ENCODE peak calls at places on chromosomes 12 and 14, in six cellular contexts. X is dorsolateral prefrontal cortex, U is A673, H is AG04450, E is heart left ventricle, C is K562. S is an unnamed sample.

GRCh38 chr14:90626550-90626949 is 189.7 kb downstream of the TTC7B start:
- DNase-seq in C (no peak), E (peak), H (no peak), U (no peak), X (no peak), S (no peak)

GRCh38 chr12:104243551-104243950 is 28.0 kb downstream of the TXNRD1 start:
- DNase-seq in X (no peak), E (no peak), C (no peak), H (no peak), U (no peak), S (no peak)

GRCh38 chr12:131928080-131928764 is 854 bp upstream of the PUS1 start:
- DNase-seq in H (no peak), C (peak), E (no peak), X (no peak), U (no peak), S (no peak)

GRCh38 chr12:45546545-45546944 is 183.0 kb upstream of the ARID2 start:
- DNase-seq in E (no peak), H (no peak), C (no peak), U (no peak), X (no peak), S (no peak)

GRCh38 chr12:14387472-14387871 is 22.0 kb downstream of the ATF7IP start:
- DNase-seq in C (no peak), X (no peak), H (no peak), E (no peak), U (no peak), S (no peak)

GRCh38 chr14:95023886-95024285 is 133.4 kb downstream of the DICER1 start:
- DNase-seq in E (no peak), X (no peak), C (no peak), H (no peak), U (no peak), S (peak)

GRCh38 chr14:93742761-93743160 is 45.5 kb downstream of the PRIMA1 start:
- DNase-seq in E (peak), C (no peak), X (peak), H (no peak), U (no peak), S (no peak)

GRCh38 chr14:38721822-38722431 is 381.1 kb downstream of the SEC23A start:
- DNase-seq in E (no peak), X (peak), H (no peak), U (peak), C (peak), S (peak)

GRCh38 chr14:74249433-74250375 is 10.5 kb downstream of the VSX2 start:
- DNase-seq in H (no peak), X (no peak), E (no peak), U (no peak), C (no peak), S (no peak)

GRCh38 chr12:105970885-105971284 is 167.9 kb downstream of the NUAK1 start:
- DNase-seq in E (no peak), X (no peak), C (no peak), U (no peak), H (no peak), S (no peak)

GRCh38 chr14:99674064-99674650 is 9.9 kb upstream of the CYP46A1 start:
- DNase-seq in U (no peak), C (no peak), X (no peak), H (no peak), E (no peak), S (no peak)

GRCh38 chr12:19979584-19979983 is 388.8 kb upstream of the PDE3A start:
- DNase-seq in E (no peak), H (no peak), U (no peak), X (no peak), C (no peak), S (no peak)

GRCh38 chr12:44525806-44526654 is 350.1 kb downstream of the NELL2 start:
- DNase-seq in X (no peak), H (no peak), E (no peak), C (no peak), U (no peak), S (peak)

GRCh38 chr12:119762619-119763018 is 94.7 kb downstream of the PRKAB1 start:
- DNase-seq in X (no peak), H (no peak), E (no peak), U (no peak), C (no peak), S (no peak)

GRCh38 chr12:130764475-130765185 is 48.5 kb upstream of the RIMBP2 start:
- DNase-seq in E (no peak), C (peak), X (no peak), H (no peak), U (peak), S (no peak)

GRCh38 chr12:45388545-45388944 is 172.7 kb downstream of the ANO6 start:
- DNase-seq in C (no peak), H (peak), U (peak), E (no peak), X (no peak), S (no peak)

GRCh38 chr12:77940011-77940423 is 109.3 kb downstream of the NAV3 start:
- DNase-seq in C (no peak), X (no peak), U (peak), H (peak), E (no peak), S (no peak)

GRCh38 chr14:92539875-92540274 is 26.3 kb downstream of the RIN3 start:
- DNase-seq in E (no peak), H (no peak), U (no peak), C (no peak), X (no peak), S (no peak)

GRCh38 chr14:71563754-71564153 is 368.5 kb upstream of the RGS6 start:
- DNase-seq in X (no peak), E (no peak), U (no peak), H (no peak), C (no peak), S (no peak)

GRCh38 chr14:81298122-81298521 is 77.4 kb upstream of the GTF2A1 start:
- DNase-seq in X (no peak), H (no peak), C (no peak), U (no peak), E (no peak), S (no peak)

GRCh38 chr12:107462428-107463332 is 222.9 kb upstream of the PWP1 start:
- DNase-seq in U (no peak), H (no peak), X (no peak), C (no peak), E (no peak), S (no peak)

GRCh38 chr14:62468946-62469345 is 576.3 kb downstream of the KCNH5 start:
- DNase-seq in C (no peak), H (no peak), U (no peak), X (no peak), E (no peak), S (no peak)

GRCh38 chr12:106682594-106683234 is 91.8 kb upstream of the RIC8B start:
- DNase-seq in H (no peak), E (no peak), C (no peak), X (no peak), U (no peak), S (peak)

GRCh38 chr14:100065161-100065871 is at the start of gene EVL:
- DNase-seq in C (no peak), E (no peak), X (no peak), U (no peak), H (no peak), S (no peak)

GRCh38 chr12:56189918-56190694 is 823 bp upstream of the SMARCC2 start:
- DNase-seq in X (peak), C (peak), H (peak), E (peak), U (peak), S (peak)

GRCh38 chr14:96108061-96108795 is 69.1 kb downstream of the C14orf132 start:
- DNase-seq in H (no peak), C (no peak), E (no peak), X (no peak), U (no peak), S (no peak)

GRCh38 chr14:21025374-21026151 is 702 bp upstream of the NDRG2 start:
- DNase-seq in H (no peak), X (peak), U (peak), E (peak), C (peak), S (no peak)
- H3K4me3 ChIP-seq in H (peak), X (peak), U (peak), E (peak), C (peak), S (peak)

DNA sequence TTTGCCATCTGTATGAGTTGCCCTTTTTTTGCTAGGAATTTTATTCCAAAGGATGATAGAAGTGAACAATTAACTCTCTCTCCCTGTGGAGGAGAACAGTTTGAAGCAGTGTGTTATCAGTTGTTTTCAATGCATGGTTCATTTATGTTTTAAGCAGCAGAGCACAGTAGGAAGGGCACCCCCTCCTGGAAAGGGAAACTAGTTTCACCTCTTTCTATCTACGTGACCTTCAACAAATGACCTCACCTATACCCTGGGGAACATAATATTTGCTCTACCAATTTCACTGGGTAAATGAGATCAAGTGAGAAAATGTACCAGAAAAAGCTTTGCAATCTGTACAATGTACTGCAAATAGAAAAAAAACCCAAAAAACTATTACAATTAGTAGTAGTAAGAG is 5.4 kb upstream of the DCP1B start:
- DNase-seq in H (no peak), E (no peak), U (no peak), C (no peak), X (no peak), S (no peak)
- TF ChIP-seq CTCF in H (peak), E (no peak), U (peak), C (no peak), X (no peak), S (no peak)

GRCh38 chr12:124716208-124717141 is 147.2 kb downstream of the SCARB1 start:
- DNase-seq in E (no peak), H (no peak), U (no peak), X (no peak), C (no peak), S (peak)

GRCh38 chr12:124713041-124713435 is 145.6 kb upstream of the NCOR2 start:
- DNase-seq in X (no peak), U (no peak), E (peak), C (no peak), H (no peak), S (peak)

GRCh38 chr12:124713436-124714082 is 146.1 kb upstream of the NCOR2 start:
- DNase-seq in C (no peak), E (peak), X (no peak), H (no peak), U (no peak), S (peak)

GRCh38 chr12:124718052-124718451 is 145.6 kb downstream of the SCARB1 start:
- DNase-seq in H (no peak), E (no peak), C (no peak), U (no peak), X (no peak), S (no peak)

GRCh38 chr12:124715121-124715990 is 147.9 kb upstream of the NCOR2 start:
- DNase-seq in U (peak), X (no peak), E (no peak), H (no peak), C (peak), S (no peak)
- H3K27ac ChIP-seq in U (peak), X (no peak), E (no peak), H (no peak), C (peak), S (no peak)

GRCh38 chr12:12872934-12873275 is 18.5 kb upstream of the GPRC5A start:
- DNase-seq in U (no peak), H (no peak), E (no peak), C (no peak), X (no peak), S (no peak)

GRCh38 chr12:12874014-12874413 is 17.3 kb upstream of the GPRC5A start:
- DNase-seq in U (no peak), X (no peak), H (no peak), E (no peak), C (no peak), S (no peak)

GRCh38 chr12:12870454-12870853 is 20.9 kb upstream of the GPRC5A start:
- DNase-seq in U (no peak), E (no peak), C (no peak), X (no peak), H (peak), S (no peak)

GRCh38 chr12:12872139-12872933 is 19.0 kb upstream of the GPRC5A start:
- DNase-seq in E (no peak), U (peak), H (no peak), X (no peak), C (no peak), S (peak)

DNA sequence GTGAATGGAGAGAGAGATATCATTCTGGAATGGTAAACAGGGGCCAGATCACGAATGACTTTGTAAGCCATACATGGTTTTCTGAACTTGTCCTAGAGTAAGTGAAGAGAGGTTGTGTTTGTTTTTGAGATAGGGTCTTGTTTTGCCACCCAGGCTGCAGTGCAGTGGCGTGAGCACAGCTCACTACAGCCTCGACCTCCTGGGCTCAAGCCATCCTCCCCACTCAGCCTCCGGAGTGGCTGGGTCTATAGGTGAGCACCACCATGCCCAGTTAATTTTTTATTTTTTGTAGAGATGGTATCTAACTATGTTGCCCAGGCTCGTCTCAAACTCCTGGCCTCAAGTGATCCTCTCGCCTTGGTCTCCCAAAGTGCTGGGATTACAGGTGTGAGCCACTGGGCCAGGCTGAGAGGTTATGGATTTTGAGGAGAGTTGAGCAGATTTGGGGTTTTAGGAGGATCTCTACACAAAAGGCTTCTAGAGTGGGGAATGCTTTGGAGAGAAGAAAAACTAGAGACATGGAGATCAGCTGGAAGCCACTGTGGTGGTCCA is 19.7 kb upstream of the GPRC5A start:
- DNase-seq in C (no peak), E (no peak), X (no peak), H (no peak), U (no peak), S (no peak)
- H3K4me3 ChIP-seq in C (no peak), E (no peak), X (no peak), H (no peak), U (no peak), S (no peak)

DNA sequence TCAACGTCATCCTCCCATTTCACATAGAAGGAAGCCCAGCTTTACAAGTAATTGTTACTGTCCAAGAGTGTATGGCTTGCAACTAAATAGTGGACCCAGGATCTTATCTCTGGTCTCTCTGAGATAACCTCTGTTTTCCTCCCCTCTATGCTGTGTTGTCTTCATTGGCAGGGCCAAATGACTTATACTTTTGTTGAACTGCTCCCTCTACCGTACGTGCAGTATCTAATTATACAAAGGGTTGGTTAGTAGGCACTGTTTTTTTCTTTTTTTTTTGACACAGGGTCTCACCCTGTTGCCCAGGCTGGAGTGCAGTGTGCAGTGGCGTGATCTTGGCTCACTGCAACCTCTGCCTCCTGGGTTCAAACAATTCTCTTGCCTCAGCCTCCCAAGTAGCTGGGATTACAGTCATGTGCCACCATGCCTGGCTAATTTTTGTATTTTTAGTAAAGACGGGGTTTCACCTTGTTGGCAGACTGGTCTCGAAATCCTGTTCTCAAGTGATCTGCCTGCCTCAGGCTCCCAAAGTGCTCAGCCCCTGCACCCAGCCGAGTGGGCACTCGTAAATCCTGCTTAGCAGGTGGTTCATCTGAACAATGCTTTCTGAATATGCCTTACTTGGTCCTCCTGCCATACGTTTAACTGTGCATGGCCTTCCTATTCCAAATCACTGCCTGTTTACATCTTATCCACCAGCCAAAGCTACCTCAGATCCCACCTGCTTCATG is 162.1 kb downstream of the ADCK1 start:
- DNase-seq in E (no peak), X (no peak), H (no peak), U (no peak), C (peak), S (no peak)
- TF ChIP-seq CTCF in E (no peak), X (no peak), H (no peak), U (no peak), C (peak), S (no peak)

GRCh38 chr12:120799417-120800045 is 73.9 kb downstream of the ACADS start:
- DNase-seq in X (no peak), U (no peak), H (no peak), E (no peak), C (no peak), S (no peak)
- H3K27ac ChIP-seq in X (no peak), U (no peak), H (no peak), E (no peak), C (no peak), S (no peak)

GRCh38 chr12:32891526-32891925 is 5.1 kb downstream of the PKP2 start:
- DNase-seq in C (no peak), U (no peak), X (no peak), E (no peak), H (no peak), S (no peak)
- H3K4me3 ChIP-seq in C (no peak), U (no peak), X (no peak), E (no peak), H (no peak), S (no peak)

DNA sequence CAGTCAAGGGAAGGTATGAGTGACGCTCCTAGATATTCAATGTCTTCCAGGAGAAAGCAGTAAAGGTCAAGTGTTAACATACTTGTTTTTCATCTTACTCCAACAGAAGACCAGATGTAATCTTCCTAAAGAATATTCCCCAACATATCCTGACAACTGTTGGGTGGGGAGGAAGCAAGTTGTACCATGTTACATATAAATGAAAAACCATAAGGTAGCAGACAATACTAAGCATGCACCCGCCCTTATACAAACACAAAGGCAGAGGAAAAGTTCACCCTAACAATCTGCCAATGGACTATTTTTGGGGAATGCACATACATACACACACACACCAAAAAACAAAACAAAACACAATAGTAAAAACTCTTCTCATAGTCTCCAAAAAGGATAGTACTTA is 90.2 kb upstream of the FERMT2 start:
- DNase-seq in H (no peak), U (no peak), E (no peak), X (no peak), C (no peak), S (no peak)
- TF ChIP-seq CTCF in H (no peak), U (no peak), E (no peak), X (no peak), C (no peak), S (no peak)

GRCh38 chr14:85087201-85087600 is 442.7 kb upstream of the FLRT2 start:
- DNase-seq in E (no peak), H (peak), U (no peak), X (no peak), C (no peak), S (no peak)

GRCh38 chr14:85090681-85091080 is 439.3 kb upstream of the FLRT2 start:
- DNase-seq in X (no peak), H (no peak), U (no peak), E (no peak), C (no peak), S (no peak)

GRCh38 chr14:85084344-85084743 is 445.6 kb upstream of the FLRT2 start:
- DNase-seq in U (peak), E (no peak), X (no peak), C (no peak), H (no peak), S (no peak)

GRCh38 chr14:85085981-85086380 is 444.0 kb upstream of the FLRT2 start:
- DNase-seq in E (no peak), X (no peak), U (no peak), C (no peak), H (no peak), S (no peak)

GRCh38 chr14:85088231-85088630 is 441.7 kb upstream of the FLRT2 start:
- DNase-seq in E (no peak), H (no peak), X (no peak), C (no peak), U (no peak), S (no peak)
- H3K27ac ChIP-seq in E (no peak), H (no peak), X (no peak), C (no peak), U (no peak), S (no peak)

DNA sequence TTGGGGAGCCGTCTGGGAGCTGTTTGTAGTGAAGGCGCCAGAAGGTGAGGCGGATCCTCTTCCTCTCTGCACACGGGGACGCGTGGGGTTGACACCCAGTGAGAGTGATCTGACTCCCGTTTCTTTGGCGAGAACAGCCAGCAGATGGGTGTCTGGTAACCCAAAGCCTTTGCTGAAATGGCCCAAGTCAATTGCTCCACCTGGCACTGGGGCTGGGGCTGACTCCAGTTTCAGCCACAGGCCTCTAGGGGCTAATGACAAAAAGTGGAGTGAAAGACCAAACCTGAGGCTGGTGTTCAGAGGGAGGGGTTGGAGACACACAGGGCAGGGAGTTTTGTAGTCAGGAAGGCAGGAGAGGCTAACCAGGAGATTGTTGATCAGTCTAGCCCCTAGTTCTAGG is 87.0 kb downstream of the FRMD6 start:
- DNase-seq in H (no peak), U (no peak), X (no peak), C (no peak), E (no peak), S (no peak)
- H3K4me3 ChIP-seq in H (no peak), U (no peak), X (no peak), C (no peak), E (no peak), S (no peak)